ENCODE peak calls at places on chromosomes 4 and X, in nine cellular contexts. W, F, D, C, O, T, E, L and G are unnamed samples.

GRCh38 chr4:55214172-55214571 is 88.8 kb upstream of the KDR start:
- DNase-seq in E (no peak), C (no peak), T (peak), W (no peak), D (no peak), O (no peak), L (no peak), F (no peak), G (no peak)

GRCh38 chrX:136689441-136689840 is 41.5 kb downstream of the CD40LG start:
- DNase-seq in L (no peak), E (no peak), O (no peak), D (no peak), C (no peak), F (no peak), T (no peak), W (no peak), G (no peak)

GRCh38 chrX:37958493-37959211 is 47.7 kb upstream of the SYTL5 start:
- DNase-seq in F (no peak), T (peak), C (peak), L (no peak), D (no peak), O (no peak), W (no peak), E (peak), G (no peak)

GRCh38 chrX:2342281-2342688 is 158.5 kb downstream of the DHRSX start:
- DNase-seq in D (no peak), T (no peak), O (no peak), L (no peak), E (no peak), C (no peak), F (no peak), W (no peak), G (no peak)

GRCh38 chrX:15854080-15854655 is 445 bp downstream of the AP1S2 start:
- DNase-seq in F (peak), T (no peak), L (peak), C (peak), D (peak), W (peak), E (peak), O (no peak), G (no peak)

GRCh38 chr4:145881991-145882390 is 56.6 kb downstream of the ZNF827 start:
- DNase-seq in E (peak), T (no peak), O (peak), W (no peak), F (no peak), D (no peak), L (no peak), C (no peak), G (no peak)

GRCh38 chr4:152565338-152565737 is 29.4 kb upstream of the FBXW7 start:
- DNase-seq in E (no peak), C (no peak), D (no peak), O (no peak), F (no peak), T (no peak), W (no peak), L (no peak), G (no peak)

GRCh38 chr4:55633903-55634302 is 2.2 kb downstream of the NMU start:
- DNase-seq in C (no peak), L (no peak), D (no peak), O (no peak), F (no peak), T (no peak), W (no peak), E (no peak), G (no peak)

GRCh38 chrX:69063486-69063885 is 101.8 kb downstream of the PJA1 start:
- DNase-seq in W (no peak), D (no peak), T (no peak), L (no peak), C (no peak), O (no peak), E (no peak), F (no peak), G (no peak)

GRCh38 chr4:61572160-61572559 is 372.0 kb downstream of the ADGRL3 start:
- DNase-seq in F (no peak), E (no peak), C (peak), D (no peak), W (no peak), L (no peak), O (no peak), T (peak), G (no peak)

GRCh38 chrX:13669246-13669689 is 16.3 kb downstream of the TCEANC start:
- DNase-seq in L (peak), C (peak), O (no peak), F (no peak), T (peak), D (no peak), E (no peak), W (no peak), G (no peak)

GRCh38 chrX:71217298-71217697 is 5.7 kb upstream of the GJB1 start:
- DNase-seq in C (no peak), W (no peak), F (no peak), O (no peak), D (no peak), L (no peak), E (no peak), T (no peak), G (no peak)

GRCh38 chr4:184471872-184472539 is 2.3 kb downstream of the IRF2 start:
- DNase-seq in E (no peak), C (no peak), F (no peak), T (no peak), D (peak), L (no peak), O (no peak), W (no peak), G (no peak)

GRCh38 chr4:26020083-26020668 is 106.2 kb downstream of the SMIM20 start:
- DNase-seq in W (no peak), L (no peak), D (no peak), T (peak), E (no peak), O (no peak), F (no peak), C (no peak), G (no peak)